ENCODE peak calls at places on chromosomes 12 and 14, in ten cellular contexts. S, V, U, Y, O, K, X, A, E and P are unnamed samples.

GRCh38 chr14:73295198-73295796 is 58.0 kb downstream of the PAPLN start:
- DNase-seq in S (no peak), V (no peak), U (no peak), Y (peak), O (peak), K (peak), X (no peak), A (no peak), E (peak), P (peak)

GRCh38 chr12:55039761-55040160 is 20.0 kb downstream of the NEUROD4 start:
- DNase-seq in S (no peak), V (no peak), U (no peak), Y (no peak), O (no peak), K (no peak), X (no peak), A (no peak), E (no peak), P (no peak)

GRCh38 chr14:94738786-94739185 is 31.1 kb downstream of the GSC start:
- DNase-seq in S (no peak), V (no peak), U (no peak), Y (no peak), O (peak), K (no peak), X (no peak), A (no peak), E (no peak), P (no peak)

GRCh38 chr12:12947902-12948301 is 4.1 kb downstream of the GPRC5D start:
- DNase-seq in S (no peak), V (no peak), U (no peak), Y (no peak), O (no peak), K (no peak), X (no peak), A (no peak), E (no peak), P (no peak)

GRCh38 chr12:23945249-23945648 is 4.2 kb downstream of the SOX5 start:
- DNase-seq in S (no peak), V (no peak), U (no peak), Y (no peak), O (no peak), K (no peak), X (no peak), A (no peak), E (no peak), P (no peak)

GRCh38 chr12:69014047-69014446 is 81.1 kb upstream of the CPM start:
- DNase-seq in S (no peak), V (no peak), U (no peak), Y (no peak), O (no peak), K (no peak), X (no peak), A (no peak), E (no peak), P (no peak)

GRCh38 chr14:94008234-94008633 is 11.1 kb downstream of the CCDC197 start:
- DNase-seq in S (no peak), V (no peak), U (no peak), Y (no peak), O (no peak), K (no peak), X (no peak), A (no peak), E (no peak), P (no peak)

GRCh38 chr14:55901281-55901680 is 216.9 kb upstream of the PELI2 start:
- DNase-seq in S (no peak), V (no peak), U (no peak), Y (no peak), O (no peak), K (no peak), X (no peak), A (no peak), E (no peak), P (no peak)

GRCh38 chr14:101200008-101200649 is 296.6 kb upstream of the RTL1 start:
- DNase-seq in S (no peak), V (no peak), U (no peak), Y (no peak), O (no peak), K (no peak), X (no peak), A (no peak), E (no peak), P (no peak)

GRCh38 chr12:93091851-93092558 is 162.9 kb upstream of the EEA1 start:
- DNase-seq in S (no peak), V (no peak), U (no peak), Y (no peak), O (no peak), K (peak), X (no peak), A (no peak), E (no peak), P (no peak)

GRCh38 chr14:22339277-22339676 is 249.7 kb downstream of the DAD1 start:
- DNase-seq in S (peak), V (no peak), U (peak), Y (no peak), O (peak), K (no peak), X (peak), A (peak), E (peak), P (peak)

GRCh38 chr14:69615471-69616407 is 4.3 kb downstream of the SUSD6 start:
- DNase-seq in S (peak), V (no peak), U (peak), Y (no peak), O (peak), K (peak), X (peak), A (peak), E (peak), P (peak)

GRCh38 chr12:8742501-8742900 is 44.7 kb downstream of the RIMKLB start:
- DNase-seq in S (no peak), V (peak), U (no peak), Y (no peak), O (peak), K (peak), X (no peak), A (no peak), E (peak), P (no peak)

GRCh38 chr12:108559748-108560147 is 1.2 kb downstream of the SART3 start:
- DNase-seq in S (no peak), V (no peak), U (no peak), Y (no peak), O (no peak), K (no peak), X (no peak), A (no peak), E (no peak), P (no peak)
- TF ChIP-seq CTCF in S (no peak), V (peak), U (no peak), Y (no peak), O (no peak), K (no peak), X (no peak), A (no peak), E (no peak), P (peak)

GRCh38 chr14:71324767-71325272 is 417.6 kb downstream of the PCNX1 start:
- DNase-seq in S (no peak), V (no peak), U (no peak), Y (peak), O (no peak), K (no peak), X (no peak), A (no peak), E (peak), P (no peak)

GRCh38 chr14:71320107-71320733 is 413.0 kb downstream of the PCNX1 start:
- DNase-seq in S (peak), V (peak), U (peak), Y (peak), O (peak), K (peak), X (peak), A (peak), E (peak), P (peak)

GRCh38 chr14:71321556-71322315 is 414.5 kb downstream of the PCNX1 start:
- DNase-seq in S (no peak), V (no peak), U (no peak), Y (peak), O (peak), K (peak), X (no peak), A (no peak), E (peak), P (no peak)

GRCh38 chr14:71320734-71321555 is 413.7 kb downstream of the PCNX1 start:
- DNase-seq in S (peak), V (no peak), U (peak), Y (peak), O (peak), K (peak), X (peak), A (peak), E (peak), P (no peak)

DNA sequence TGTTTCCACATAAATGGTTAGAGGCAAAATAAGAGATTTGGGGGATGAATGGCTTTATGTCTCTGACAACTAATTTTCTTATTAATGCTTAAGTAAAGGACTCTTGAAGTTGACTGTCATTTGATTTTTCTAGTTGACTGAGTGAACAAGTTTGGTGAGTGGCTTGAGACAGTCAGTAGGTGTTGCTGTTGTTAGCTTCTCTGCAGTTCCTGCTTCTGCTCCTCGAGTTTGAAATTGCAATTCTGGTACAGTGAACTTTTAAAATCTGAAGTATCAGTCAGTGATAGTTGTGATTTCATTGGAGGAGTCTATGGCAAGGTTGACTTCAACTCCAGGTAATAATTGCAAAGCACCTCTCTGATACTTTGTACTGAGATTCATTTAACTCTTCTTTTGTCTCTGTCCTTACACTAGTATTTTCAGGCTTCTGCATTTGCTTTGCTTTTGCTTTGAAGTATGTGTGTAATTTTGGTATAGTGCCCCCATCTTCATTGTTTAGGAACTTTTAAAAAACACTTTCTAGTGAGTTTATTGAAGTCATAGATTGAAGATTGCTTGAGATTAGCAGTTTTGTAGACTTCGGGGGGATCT is 415.5 kb downstream of the PCNX1 start:
- DNase-seq in S (no peak), V (no peak), U (no peak), Y (peak), O (peak), K (peak), X (no peak), A (no peak), E (peak), P (peak)
- H3K4me3 ChIP-seq in S (no peak), V (no peak), U (peak), Y (peak), O (peak), K (peak), X (peak), A (no peak), E (no peak), P (peak)

GRCh38 chr14:32013083-32013482 is 64.0 kb upstream of the ARHGAP5 start:
- DNase-seq in S (no peak), V (no peak), U (no peak), Y (peak), O (no peak), K (no peak), X (no peak), A (no peak), E (no peak), P (no peak)
- TF ChIP-seq CTCF in S (no peak), V (no peak), U (no peak), Y (peak), O (peak), K (no peak), X (no peak), A (no peak), E (no peak), P (no peak)

GRCh38 chr12:53201639-53202038 is 5.4 kb downstream of the ITGB7 start:
- DNase-seq in S (no peak), V (no peak), U (no peak), Y (no peak), O (no peak), K (no peak), X (no peak), A (no peak), E (no peak), P (no peak)

GRCh38 chr12:53199700-53200099 is 7.4 kb downstream of the ITGB7 start:
- DNase-seq in S (no peak), V (no peak), U (no peak), Y (no peak), O (no peak), K (no peak), X (no peak), A (no peak), E (no peak), P (no peak)

GRCh38 chr12:53200458-53201169 is 6.4 kb downstream of the ITGB7 start:
- DNase-seq in S (no peak), V (no peak), U (no peak), Y (no peak), O (no peak), K (no peak), X (no peak), A (no peak), E (peak), P (no peak)

GRCh38 chr12:53200107-53200457 is 7.0 kb downstream of the ITGB7 start:
- DNase-seq in S (no peak), V (no peak), U (no peak), Y (no peak), O (no peak), K (no peak), X (no peak), A (no peak), E (no peak), P (no peak)

DNA sequence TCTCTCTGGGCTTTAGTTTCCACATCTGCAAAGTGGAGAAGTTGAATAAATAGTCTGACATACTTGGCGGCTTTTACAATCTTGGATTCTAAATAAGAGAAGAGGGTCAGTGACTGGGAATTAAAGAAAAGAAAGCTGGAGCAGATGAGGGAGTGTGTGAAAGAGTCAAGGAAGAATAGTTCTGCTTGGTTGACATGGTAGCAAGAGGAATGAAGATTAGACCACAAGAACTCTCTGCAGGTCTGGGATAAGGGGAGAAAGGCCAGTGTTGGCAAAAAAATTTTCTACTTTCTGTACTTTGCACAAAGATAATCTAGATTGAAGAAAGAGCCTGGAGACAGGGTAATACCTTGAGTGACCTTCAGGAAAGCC is 5.9 kb downstream of the ITGB7 start:
- DNase-seq in S (no peak), V (no peak), U (no peak), Y (no peak), O (peak), K (no peak), X (no peak), A (no peak), E (no peak), P (no peak)
- H3K4me3 ChIP-seq in S (no peak), V (no peak), U (no peak), Y (no peak), O (no peak), K (no peak), X (no peak), A (no peak), E (no peak), P (no peak)

DNA sequence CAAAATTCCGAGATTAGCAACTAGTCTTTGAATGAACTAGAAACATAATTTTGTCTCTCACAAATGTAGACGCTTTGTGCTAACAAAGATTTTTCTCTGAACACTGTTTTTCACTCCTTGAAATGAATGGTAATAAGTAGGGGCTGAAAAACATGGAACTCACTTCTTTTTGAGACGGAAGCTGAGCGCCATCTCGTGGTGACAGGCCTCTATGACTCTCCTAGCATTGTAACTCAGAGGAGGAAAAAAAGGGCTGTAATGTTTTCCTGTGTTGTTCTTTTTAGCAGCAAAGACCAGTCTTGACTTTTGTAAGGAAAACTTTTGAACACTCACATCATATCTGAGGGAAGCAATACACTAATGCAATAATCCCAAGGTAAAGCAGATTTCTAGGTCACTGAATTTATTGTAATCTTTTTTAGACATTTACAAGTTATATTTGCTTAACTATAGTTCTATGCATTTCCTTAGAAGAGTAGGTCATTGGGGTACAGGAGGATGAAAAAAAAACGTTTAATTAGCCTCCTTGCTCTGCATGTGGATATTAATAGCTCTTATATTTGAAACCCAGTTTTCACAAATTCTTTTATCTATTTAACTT is 157.3 kb upstream of the FOXG1 start:
- DNase-seq in S (peak), V (no peak), U (no peak), Y (peak), O (peak), K (peak), X (peak), A (no peak), E (peak), P (peak)
- TF ChIP-seq CTCF in S (peak), V (peak), U (no peak), Y (peak), O (peak), K (peak), X (peak), A (peak), E (peak), P (peak)

GRCh38 chr12:122422769-122423257 is 344 bp upstream of the CLIP1 start:
- DNase-seq in S (peak), V (no peak), U (no peak), Y (no peak), O (peak), K (peak), X (no peak), A (no peak), E (peak), P (no peak)
- H3K4me3 ChIP-seq in S (peak), V (peak), U (peak), Y (peak), O (peak), K (peak), X (peak), A (peak), E (peak), P (peak)